ENCODE peak calls at places on chromosome 18, in four cellular contexts. P, C, M and A are unnamed samples.

GRCh38 chr18:23585007-23585871 is 1.1 kb downstream of the NPC1 start:
- DNase-seq in C (no peak), M (no peak), P (no peak), A (no peak)

GRCh38 chr18:49562481-49563129 is 748 bp downstream of the LIPG start:
- DNase-seq in P (no peak), M (no peak), C (no peak), A (peak; percentile 59)

GRCh38 chr18:10329116-10329515 is 125.3 kb upstream of the APCDD1 start:
- DNase-seq in M (peak; percentile 45), C (no peak), P (no peak), A (no peak)

GRCh38 chr18:3869848-3870247 is 419.9 kb downstream of the TGIF1 start:
- DNase-seq in M (peak; percentile 76), P (no peak), C (no peak), A (no peak)

GRCh38 chr18:50275503-50276036 is 5.8 kb downstream of the MBD1 start:
- DNase-seq in P (no peak), C (no peak), M (no peak), A (no peak)

GRCh38 chr18:7512326-7512725 is 54.8 kb upstream of the PTPRM start:
- DNase-seq in M (no peak), C (peak; percentile 15), P (no peak), A (no peak)

GRCh38 chr18:23131693-23132319 is 3.5 kb upstream of the CABLES1 start:
- DNase-seq in P (no peak), C (peak; percentile 54), M (peak; percentile 84), A (peak; percentile 87)

GRCh38 chr18:38981382-38981781 is 1415.8 kb upstream of the CELF4 start:
- DNase-seq in M (no peak), P (no peak), C (no peak), A (no peak)

GRCh38 chr18:48615566-48616401 is 77.0 kb downstream of the CTIF start:
- DNase-seq in C (peak; percentile 70), M (no peak), P (peak; percentile 51), A (no peak)

GRCh38 chr18:57856707-57857280 is 53.7 kb upstream of the ATP8B1 start:
- DNase-seq in P (no peak), M (no peak), C (no peak), A (no peak)

GRCh38 chr18:23283933-23284430 is 148.7 kb downstream of the CABLES1 start:
- DNase-seq in M (peak; percentile 63), P (no peak), C (no peak), A (no peak)

GRCh38 chr18:49476664-49477411 is 10.2 kb downstream of the C18orf32 start:
- DNase-seq in P (no peak), C (no peak), M (peak; percentile 65), A (no peak)

GRCh38 chr18:36314754-36315153 is 17.2 kb downstream of the FHOD3 start:
- DNase-seq in P (no peak), M (peak; percentile 89), C (no peak), A (no peak)

GRCh38 chr18:36412778-36413177 is 115.3 kb downstream of the FHOD3 start:
- DNase-seq in M (no peak), P (no peak), C (peak; percentile 19), A (peak; percentile 35)

GRCh38 chr18:56217406-56217805 is 421.0 kb downstream of the TXNL1 start:
- DNase-seq in C (no peak), M (peak; percentile 60), P (no peak), A (no peak)

GRCh38 chr18:75211721-75212625 is 1.4 kb downstream of the TSHZ1 start:
- DNase-seq in P (peak; percentile 71), C (peak; percentile 37), M (peak; percentile 19), A (peak; percentile 77)

GRCh38 chr18:75210274-75211001 is at the start of gene TSHZ1:
- DNase-seq in M (peak; percentile 88), P (no peak), C (peak; percentile 69), A (peak; percentile 89)

GRCh38 chr18:75212626-75213110 is 2.1 kb downstream of the TSHZ1 start:
- DNase-seq in P (no peak), M (no peak), C (no peak), A (no peak)

GRCh38 chr18:75209952-75210261 is 690 bp upstream of the TSHZ1 start:
- DNase-seq in M (no peak), P (no peak), C (no peak), A (no peak)

GRCh38 chr18:75211002-75211621 is 515 bp downstream of the TSHZ1 start:
- DNase-seq in P (no peak), M (peak; percentile 18), C (no peak), A (no peak)
- TF ChIP-seq POLR2A in P (no peak), M (no peak), C (no peak), A (no peak)

GRCh38 chr18:78670778-78671405 is 308.7 kb upstream of the SALL3 start:
- DNase-seq in M (no peak), P (no peak), C (no peak), A (no peak)
- H3K9me3 ChIP-seq in M (peaks cover 43% of the 10 kb centered on the region), P (no peaks in the 10 kb centered on the region), C (no peaks in the 10 kb centered on the region), A (no peaks in the 10 kb centered on the region)

GRCh38 chr18:77067315-77068061 is 65.1 kb downstream of the MBP start:
- DNase-seq in M (peak; percentile 96), C (no peak), P (no peak), A (peak; percentile 59)
- TF ChIP-seq POLR2A in M (no peak), C (no peak), P (no peak), A (no peak)

GRCh38 chr18:5031216-5031615 is 165.8 kb downstream of the AKAIN1 start:
- DNase-seq in M (no peak), C (no peak), P (no peak), A (no peak)
- H3K9me3 ChIP-seq in M (peaks cover 3% of the 10 kb centered on the region), C (no peaks in the 10 kb centered on the region), P (peaks cover 7% of the 10 kb centered on the region), A (no peaks in the 10 kb centered on the region)

GRCh38 chr18:13464432-13465125 is 246.0 kb downstream of the LDLRAD4 start:
- DNase-seq in M (no peak), P (peak; percentile 76), C (no peak), A (no peak)
- TF ChIP-seq POLR2A in M (no peak), P (no peak), C (no peak), A (no peak)